ENCODE peak calls at places on chromosomes 1 and 21, in seven cellular contexts. One of them, this sample, is unnamed.

GRCh38 chr1:54486864-54487263 is 61.2 kb upstream of the ACOT11 start:
- DNase-seq in cardiac muscle cell: no peak
- DNase-seq in kidney epithelial cell: no peak
- DNase-seq in IMR-90: no peak
- DNase-seq in HFF-Myc: no peak
- DNase-seq in adrenal gland: no peak
- DNase-seq in dorsolateral prefrontal cortex: no peak
- DNase-seq in this sample: no peak

GRCh38 chr21:15837603-15838002 is 107.8 kb downstream of the USP25 start:
- DNase-seq in cardiac muscle cell: peak; percentile 5
- DNase-seq in kidney epithelial cell: no peak
- DNase-seq in IMR-90: peak; percentile 67
- DNase-seq in HFF-Myc: no peak
- DNase-seq in adrenal gland: no peak
- DNase-seq in dorsolateral prefrontal cortex: no peak
- DNase-seq in this sample: no peak

GRCh38 chr21:36473203-36473602 is 6.7 kb downstream of the CLDN14 start:
- DNase-seq in cardiac muscle cell: no peak
- DNase-seq in kidney epithelial cell: no peak
- DNase-seq in IMR-90: no peak
- DNase-seq in HFF-Myc: no peak
- DNase-seq in adrenal gland: no peak
- DNase-seq in dorsolateral prefrontal cortex: no peak
- DNase-seq in this sample: no peak

GRCh38 chr1:17194981-17195528 is 9.9 kb upstream of the PADI1 start:
- DNase-seq in cardiac muscle cell: no peak
- DNase-seq in kidney epithelial cell: no peak
- DNase-seq in IMR-90: no peak
- DNase-seq in HFF-Myc: no peak
- DNase-seq in adrenal gland: no peak
- DNase-seq in dorsolateral prefrontal cortex: peak; percentile 23
- DNase-seq in this sample: no peak

GRCh38 chr1:223844521-223844961 is 1.2 kb downstream of the TP53BP2 start:
- DNase-seq in cardiac muscle cell: no peak
- DNase-seq in kidney epithelial cell: no peak
- DNase-seq in IMR-90: no peak
- DNase-seq in HFF-Myc: no peak
- DNase-seq in adrenal gland: no peak
- DNase-seq in dorsolateral prefrontal cortex: no peak
- DNase-seq in this sample: no peak

GRCh38 chr1:41366428-41367101 is 5.3 kb downstream of the FOXO6 start:
- DNase-seq in cardiac muscle cell: peak; percentile 30
- DNase-seq in kidney epithelial cell: no peak
- DNase-seq in IMR-90: no peak
- DNase-seq in HFF-Myc: no peak
- DNase-seq in adrenal gland: no peak
- DNase-seq in dorsolateral prefrontal cortex: no peak
- DNase-seq in this sample: no peak

GRCh38 chr21:41627428-41627827 is 119.5 kb upstream of the TMPRSS2 start:
- DNase-seq in cardiac muscle cell: no peak
- DNase-seq in kidney epithelial cell: no peak
- DNase-seq in IMR-90: peak; percentile 47
- DNase-seq in HFF-Myc: peak; percentile 74
- DNase-seq in adrenal gland: no peak
- DNase-seq in dorsolateral prefrontal cortex: no peak
- DNase-seq in this sample: no peak

GRCh38 chr1:3707298-3707938 is 44.8 kb upstream of the CCDC27 start:
- DNase-seq in cardiac muscle cell: peak; percentile 67
- DNase-seq in kidney epithelial cell: no peak
- DNase-seq in IMR-90: no peak
- DNase-seq in HFF-Myc: no peak
- DNase-seq in adrenal gland: no peak
- DNase-seq in dorsolateral prefrontal cortex: no peak
- DNase-seq in this sample: no peak

GRCh38 chr1:76949503-76949902 is 82.2 kb downstream of the ST6GALNAC5 start:
- DNase-seq in cardiac muscle cell: no peak
- DNase-seq in kidney epithelial cell: peak; percentile 50
- DNase-seq in IMR-90: peak; percentile 61
- DNase-seq in HFF-Myc: no peak
- DNase-seq in adrenal gland: peak; percentile 15
- DNase-seq in dorsolateral prefrontal cortex: no peak
- DNase-seq in this sample: no peak

GRCh38 chr21:39048064-39048463 is 135.2 kb downstream of the PSMG1 start:
- DNase-seq in cardiac muscle cell: peak; percentile 71
- DNase-seq in kidney epithelial cell: peak; percentile 68
- DNase-seq in IMR-90: peak; percentile 4
- DNase-seq in HFF-Myc: no peak
- DNase-seq in adrenal gland: no peak
- DNase-seq in dorsolateral prefrontal cortex: no peak
- DNase-seq in this sample: peak; percentile 38

DNA sequence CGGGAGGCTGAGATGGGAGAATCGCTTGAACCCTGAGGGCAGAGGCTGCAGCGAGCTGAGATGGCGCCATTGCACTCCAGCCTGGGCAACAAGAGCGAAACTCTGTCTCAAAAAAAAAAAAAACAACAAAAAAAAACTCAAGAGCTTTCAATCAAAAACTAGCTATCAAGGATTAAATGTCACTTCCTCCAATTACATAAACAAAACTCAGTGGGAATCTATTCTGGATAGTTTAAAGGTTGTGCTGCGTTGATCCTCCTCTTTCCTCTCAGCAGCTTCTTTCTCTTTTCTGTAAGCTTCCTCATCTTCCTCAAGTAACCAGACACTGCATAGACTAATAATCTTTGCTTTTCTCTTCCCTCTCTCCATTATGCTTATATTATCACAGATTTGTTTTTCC is 20.7 kb downstream of the EIF4G3 start:
- DNase-seq in cardiac muscle cell: no peak
- DNase-seq in kidney epithelial cell: no peak
- DNase-seq in IMR-90: no peak
- DNase-seq in HFF-Myc: no peak
- DNase-seq in adrenal gland: no peak
- DNase-seq in dorsolateral prefrontal cortex: no peak
- DNase-seq in this sample: no peak
- H3K4me3 ChIP-seq in cardiac muscle cell: no peak overlapping the region
- H3K4me3 ChIP-seq in kidney epithelial cell: no peak overlapping the region
- H3K4me3 ChIP-seq in IMR-90: no peak overlapping the region
- H3K4me3 ChIP-seq in HFF-Myc: no peak overlapping the region
- H3K4me3 ChIP-seq in adrenal gland: no peak overlapping the region
- H3K4me3 ChIP-seq in dorsolateral prefrontal cortex: no peak overlapping the region
- H3K4me3 ChIP-seq in this sample: no peak overlapping the region

GRCh38 chr1:198756470-198756869 is 117.6 kb downstream of the PTPRC start:
- DNase-seq in cardiac muscle cell: no peak
- DNase-seq in kidney epithelial cell: no peak
- DNase-seq in IMR-90: peak; percentile 36
- DNase-seq in HFF-Myc: no peak
- DNase-seq in adrenal gland: no peak
- DNase-seq in dorsolateral prefrontal cortex: no peak
- DNase-seq in this sample: no peak
- TF ChIP-seq CTCF in cardiac muscle cell: peak; percentile 29
- TF ChIP-seq CTCF in kidney epithelial cell: peak; percentile 2
- TF ChIP-seq CTCF in IMR-90: peak; percentile 49
- TF ChIP-seq CTCF in HFF-Myc: peak; percentile 6
- TF ChIP-seq CTCF in adrenal gland: peak; percentile 48
- TF ChIP-seq CTCF in dorsolateral prefrontal cortex: peak; percentile 71
- TF ChIP-seq CTCF in this sample: no peak

GRCh38 chr21:42781981-42782722 is 97.2 kb downstream of the WDR4 start:
- DNase-seq in cardiac muscle cell: peak; percentile 40
- DNase-seq in kidney epithelial cell: no peak
- DNase-seq in IMR-90: no peak
- DNase-seq in HFF-Myc: no peak
- DNase-seq in adrenal gland: peak; percentile 42
- DNase-seq in dorsolateral prefrontal cortex: no peak
- DNase-seq in this sample: no peak

GRCh38 chr21:42782723-42783247 is 96.6 kb downstream of the WDR4 start:
- DNase-seq in cardiac muscle cell: no peak
- DNase-seq in kidney epithelial cell: no peak
- DNase-seq in IMR-90: no peak
- DNase-seq in HFF-Myc: no peak
- DNase-seq in adrenal gland: no peak
- DNase-seq in dorsolateral prefrontal cortex: no peak
- DNase-seq in this sample: no peak

GRCh38 chr21:42779431-42779861 is 99.9 kb downstream of the WDR4 start:
- DNase-seq in cardiac muscle cell: no peak
- DNase-seq in kidney epithelial cell: no peak
- DNase-seq in IMR-90: no peak
- DNase-seq in HFF-Myc: no peak
- DNase-seq in adrenal gland: no peak
- DNase-seq in dorsolateral prefrontal cortex: no peak
- DNase-seq in this sample: no peak

GRCh38 chr21:42784276-42784675 is 95.1 kb downstream of the WDR4 start:
- DNase-seq in cardiac muscle cell: no peak
- DNase-seq in kidney epithelial cell: no peak
- DNase-seq in IMR-90: no peak
- DNase-seq in HFF-Myc: no peak
- DNase-seq in adrenal gland: no peak
- DNase-seq in dorsolateral prefrontal cortex: no peak
- DNase-seq in this sample: no peak

DNA sequence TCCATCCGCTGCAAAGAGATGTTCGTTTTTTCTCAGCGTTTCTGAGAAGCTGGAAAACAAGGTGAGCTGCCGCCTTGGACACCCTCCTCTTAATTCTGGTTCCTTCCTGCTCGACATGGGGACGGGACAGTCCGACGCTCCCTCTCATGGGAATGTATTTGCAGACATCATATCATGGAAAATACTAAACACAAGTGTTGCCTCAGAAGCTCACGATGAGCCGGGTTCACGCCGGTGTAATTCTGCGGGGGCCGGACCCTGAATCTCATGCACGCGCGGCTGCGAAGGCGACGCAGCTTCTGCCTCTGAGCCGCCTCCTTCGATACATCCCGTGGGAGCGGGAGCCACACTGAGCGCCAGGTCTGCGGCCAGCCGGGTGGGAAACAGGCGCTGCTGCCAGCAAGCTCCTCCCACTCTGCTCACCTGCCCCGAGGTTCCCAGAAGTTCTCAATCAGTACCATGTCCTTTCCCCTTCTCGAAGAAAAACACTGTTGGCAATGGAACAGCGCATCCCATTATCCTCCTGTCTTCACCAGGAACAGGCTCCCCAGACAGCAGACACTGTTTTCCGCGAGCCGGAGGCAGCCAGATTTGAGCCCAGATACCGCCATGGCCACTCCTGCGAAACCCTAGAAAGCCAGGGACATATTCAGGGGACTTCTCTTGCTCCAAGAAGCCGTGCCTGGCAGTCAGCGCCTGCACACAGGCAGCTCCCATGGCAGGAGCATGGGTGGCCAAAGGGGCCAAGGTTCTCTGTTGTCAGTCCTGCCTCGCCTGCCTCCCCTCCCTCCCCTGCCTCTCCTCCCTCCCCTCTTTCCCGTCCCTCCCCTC is 98.0 kb downstream of the WDR4 start:
- DNase-seq in cardiac muscle cell: peak; percentile 54
- DNase-seq in kidney epithelial cell: no peak
- DNase-seq in IMR-90: no peak
- DNase-seq in HFF-Myc: no peak
- DNase-seq in adrenal gland: peak; percentile 50
- DNase-seq in dorsolateral prefrontal cortex: no peak
- DNase-seq in this sample: no peak
- H3K4me3 ChIP-seq in cardiac muscle cell: peak overlapping the region; percentile 9
- H3K4me3 ChIP-seq in kidney epithelial cell: no peak overlapping the region
- H3K4me3 ChIP-seq in IMR-90: no peak overlapping the region
- H3K4me3 ChIP-seq in HFF-Myc: no peak overlapping the region
- H3K4me3 ChIP-seq in adrenal gland: no peak overlapping the region
- H3K4me3 ChIP-seq in dorsolateral prefrontal cortex: peak overlapping the region; percentile 54
- H3K4me3 ChIP-seq in this sample: no peak overlapping the region

GRCh38 chr1:228650141-228650540 is 85.1 kb upstream of the RHOU start:
- DNase-seq in cardiac muscle cell: peak; percentile 30
- DNase-seq in kidney epithelial cell: no peak
- DNase-seq in IMR-90: no peak
- DNase-seq in HFF-Myc: no peak
- DNase-seq in adrenal gland: no peak
- DNase-seq in dorsolateral prefrontal cortex: no peak
- DNase-seq in this sample: no peak
- TF ChIP-seq CTCF in cardiac muscle cell: no peak
- TF ChIP-seq CTCF in kidney epithelial cell: peak; percentile 11
- TF ChIP-seq CTCF in IMR-90: no peak
- TF ChIP-seq CTCF in HFF-Myc: no peak
- TF ChIP-seq CTCF in adrenal gland: no peak
- TF ChIP-seq CTCF in dorsolateral prefrontal cortex: no peak
- TF ChIP-seq CTCF in this sample: no peak

This sample was measured in astrocyte of the cerebellum.